ENCODE peak calls at places on chromosome 13, in six cellular contexts. One of them, this sample, is unnamed.
A peak's percentile ranks its signal among the peaks of the same experiment; 100 is the strongest.

GRCh38 chr13:23579886-23580706 is 9.9 kb downstream of the TNFRSF19 start:
- DNase-seq in skeletal muscle cell: no peak
- DNase-seq in EL: no peak
- DNase-seq in NCI-H1930: no peak
- DNase-seq in CD8-positive, alpha-beta memory T cell: no peak
- DNase-seq in anterior cingulate cortex: no peak
- DNase-seq in this sample: no peak

GRCh38 chr13:70457474-70457873 is 349.2 kb upstream of the KLHL1 start:
- DNase-seq in skeletal muscle cell: no peak
- DNase-seq in EL: no peak
- DNase-seq in NCI-H1930: no peak
- DNase-seq in CD8-positive, alpha-beta memory T cell: no peak
- DNase-seq in anterior cingulate cortex: no peak
- DNase-seq in this sample: no peak

GRCh38 chr13:100156786-100157185 is 67.9 kb downstream of the PCCA start:
- DNase-seq in skeletal muscle cell: no peak
- DNase-seq in EL: peak; percentile 16
- DNase-seq in NCI-H1930: no peak
- DNase-seq in CD8-positive, alpha-beta memory T cell: no peak
- DNase-seq in anterior cingulate cortex: no peak
- DNase-seq in this sample: no peak

GRCh38 chr13:92745233-92745632 is 481.4 kb upstream of the GPC6 start:
- DNase-seq in skeletal muscle cell: no peak
- DNase-seq in EL: peak; percentile 1
- DNase-seq in NCI-H1930: no peak
- DNase-seq in CD8-positive, alpha-beta memory T cell: no peak
- DNase-seq in anterior cingulate cortex: no peak
- DNase-seq in this sample: no peak

GRCh38 chr13:82092312-82092711 is 1751.4 kb upstream of the SPRY2 start:
- DNase-seq in skeletal muscle cell: no peak
- DNase-seq in EL: no peak
- DNase-seq in NCI-H1930: no peak
- DNase-seq in CD8-positive, alpha-beta memory T cell: no peak
- DNase-seq in anterior cingulate cortex: no peak
- DNase-seq in this sample: no peak

GRCh38 chr13:53005631-53006030 is 23.0 kb upstream of the OLFM4 start:
- DNase-seq in skeletal muscle cell: no peak
- DNase-seq in EL: no peak
- DNase-seq in NCI-H1930: no peak
- DNase-seq in CD8-positive, alpha-beta memory T cell: no peak
- DNase-seq in anterior cingulate cortex: no peak
- DNase-seq in this sample: no peak

GRCh38 chr13:49421391-49421790 is 22.5 kb downstream of the CAB39L start:
- DNase-seq in skeletal muscle cell: no peak
- DNase-seq in EL: peak; percentile 29
- DNase-seq in NCI-H1930: no peak
- DNase-seq in CD8-positive, alpha-beta memory T cell: peak; percentile 13
- DNase-seq in anterior cingulate cortex: no peak
- DNase-seq in this sample: no peak

GRCh38 chr13:94749162-94749561 is 36.8 kb upstream of the SOX21 start:
- DNase-seq in skeletal muscle cell: no peak
- DNase-seq in EL: no peak
- DNase-seq in NCI-H1930: no peak
- DNase-seq in CD8-positive, alpha-beta memory T cell: no peak
- DNase-seq in anterior cingulate cortex: no peak
- DNase-seq in this sample: no peak

GRCh38 chr13:19150712-19151228 is 30.9 kb downstream of the TUBA3C start:
- DNase-seq in skeletal muscle cell: no peak
- DNase-seq in EL: no peak
- DNase-seq in NCI-H1930: no peak
- DNase-seq in CD8-positive, alpha-beta memory T cell: no peak
- DNase-seq in anterior cingulate cortex: no peak
- DNase-seq in this sample: no peak

GRCh38 chr13:23254506-23254905 is 73.7 kb downstream of the SGCG start:
- DNase-seq in skeletal muscle cell: no peak
- DNase-seq in EL: no peak
- DNase-seq in NCI-H1930: no peak
- DNase-seq in CD8-positive, alpha-beta memory T cell: no peak
- DNase-seq in anterior cingulate cortex: no peak
- DNase-seq in this sample: no peak

GRCh38 chr13:113616991-113617749 is 32.6 kb downstream of the TFDP1 start:
- DNase-seq in skeletal muscle cell: no peak
- DNase-seq in EL: no peak
- DNase-seq in NCI-H1930: no peak
- DNase-seq in CD8-positive, alpha-beta memory T cell: no peak
- DNase-seq in anterior cingulate cortex: no peak
- DNase-seq in this sample: no peak

GRCh38 chr13:97445504-97446187 is 11.7 kb downstream of the RAP2A start:
- DNase-seq in skeletal muscle cell: no peak
- DNase-seq in EL: no peak
- DNase-seq in NCI-H1930: no peak
- DNase-seq in CD8-positive, alpha-beta memory T cell: no peak
- DNase-seq in anterior cingulate cortex: no peak
- DNase-seq in this sample: no peak

GRCh38 chr13:74305876-74306275 is 171.7 kb upstream of the KLF12 start:
- DNase-seq in skeletal muscle cell: no peak
- DNase-seq in EL: peak; percentile 12
- DNase-seq in NCI-H1930: no peak
- DNase-seq in CD8-positive, alpha-beta memory T cell: no peak
- DNase-seq in anterior cingulate cortex: no peak
- DNase-seq in this sample: no peak

GRCh38 chr13:23463631-23464030 is 30.1 kb upstream of the SACS start:
- DNase-seq in skeletal muscle cell: no peak
- DNase-seq in EL: no peak
- DNase-seq in NCI-H1930: no peak
- DNase-seq in CD8-positive, alpha-beta memory T cell: no peak
- DNase-seq in anterior cingulate cortex: no peak
- DNase-seq in this sample: no peak

GRCh38 chr13:37495046-37495445 is 103.5 kb downstream of the POSTN start:
- DNase-seq in skeletal muscle cell: no peak
- DNase-seq in EL: peak; percentile 75
- DNase-seq in NCI-H1930: no peak
- DNase-seq in CD8-positive, alpha-beta memory T cell: no peak
- DNase-seq in anterior cingulate cortex: no peak
- DNase-seq in this sample: no peak

GRCh38 chr13:97574926-97575325 is 141.0 kb downstream of the RAP2A start:
- DNase-seq in skeletal muscle cell: no peak
- DNase-seq in EL: peak; percentile 6
- DNase-seq in NCI-H1930: peak; percentile 5
- DNase-seq in CD8-positive, alpha-beta memory T cell: no peak
- DNase-seq in anterior cingulate cortex: no peak
- DNase-seq in this sample: no peak